ENCODE peak calls at places on chromosomes 5 and 9, in seven cellular contexts. F, N, U, O, J, Y and A are unnamed samples. For H3K4me1 and H3K9me3, the result is how much of the 10 kb centered on the place peaks cover.

GRCh38 chr5:171595801-171596231 is 176.4 kb downstream of the FGF18 start:
- DNase-seq in F (no peak), N (no peak), U (no peak), O (no peak), J (peak), Y (peak), A (no peak)

GRCh38 chr9:120191141-120191540 is 388.8 kb downstream of the CDK5RAP2 start:
- DNase-seq in F (no peak), N (no peak), U (no peak), O (no peak), J (no peak), Y (no peak), A (no peak)

GRCh38 chr5:31095796-31096195 is 97.7 kb upstream of the CDH6 start:
- DNase-seq in F (no peak), N (no peak), U (no peak), O (no peak), J (peak), Y (no peak), A (no peak)

GRCh38 chr5:119319401-119319800 is 36.4 kb upstream of the TNFAIP8 start:
- DNase-seq in F (no peak), N (no peak), U (no peak), O (no peak), J (no peak), Y (no peak), A (no peak)

GRCh38 chr5:150302301-150303069 is at the start of gene ARSI:
- DNase-seq in F (peak), N (no peak), U (peak), O (no peak), J (no peak), Y (peak), A (peak)

GRCh38 chr5:93576994-93577575 is 3.9 kb downstream of the NR2F1-AS1 start:
- DNase-seq in F (no peak), N (no peak), U (peak), O (no peak), J (no peak), Y (no peak), A (no peak)

GRCh38 chr5:56327810-56328209 is 94.7 kb upstream of the ANKRD55 start:
- DNase-seq in F (no peak), N (no peak), U (no peak), O (no peak), J (no peak), Y (no peak), A (no peak)

GRCh38 chr5:159752622-159753275 is 163.5 kb upstream of the ADRA1B start:
- DNase-seq in F (no peak), N (no peak), U (no peak), O (no peak), J (no peak), Y (no peak), A (peak)

GRCh38 chr9:90141723-90142122 is 500.9 kb downstream of the DIRAS2 start:
- DNase-seq in F (no peak), N (no peak), U (peak), O (no peak), J (peak), Y (no peak), A (no peak)

GRCh38 chr5:1594336-1595106 is 70.8 kb upstream of the LPCAT1 start:
- DNase-seq in F (peak), N (peak), U (peak), O (peak), J (no peak), Y (peak), A (peak)

GRCh38 chr5:159181152-159181551 is 28.2 kb downstream of the RNF145 start:
- DNase-seq in F (no peak), N (no peak), U (no peak), O (no peak), J (peak), Y (no peak), A (no peak)

GRCh38 chr5:124103671-124104070 is 591.7 kb downstream of the CSNK1G3 start:
- DNase-seq in F (no peak), N (no peak), U (no peak), O (no peak), J (peak), Y (no peak), A (no peak)

GRCh38 chr9:115291841-115292240 is 173.9 kb upstream of the TNC start:
- DNase-seq in F (no peak), N (no peak), U (no peak), O (no peak), J (peak), Y (no peak), A (no peak)

GRCh38 chr5:132790201-132790870 is 13.3 kb upstream of the SEPTIN8 start:
- DNase-seq in F (no peak), N (no peak), U (no peak), O (no peak), J (no peak), Y (no peak), A (no peak)

GRCh38 chr9:101601904-101602765 is 7.4 kb upstream of the PPP3R2 start:
- DNase-seq in F (peak), N (no peak), U (peak), O (peak), J (peak), Y (no peak), A (no peak)

GRCh38 chr9:18238254-18238653 is 235.7 kb upstream of the ADAMTSL1 start:
- DNase-seq in F (no peak), N (no peak), U (no peak), O (no peak), J (peak), Y (no peak), A (no peak)

GRCh38 chr9:116157436-116158138 is 4.0 kb downstream of the PAPPA start:
- DNase-seq in F (peak), N (no peak), U (peak), O (no peak), J (peak), Y (no peak), A (no peak)

GRCh38 chr5:169433221-169433651 is 132.3 kb upstream of the SLIT3 start:
- DNase-seq in F (no peak), N (no peak), U (no peak), O (no peak), J (no peak), Y (no peak), A (no peak)

GRCh38 chr9:124812401-124813016 is 35.6 kb downstream of the OLFML2A start:
- DNase-seq in F (no peak), N (peak), U (peak), O (peak), J (peak), Y (peak), A (peak)

GRCh38 chr5:72347801-72348305 is 27.7 kb downstream of the PTCD2 start:
- DNase-seq in F (no peak), N (no peak), U (no peak), O (no peak), J (peak), Y (no peak), A (no peak)

DNA sequence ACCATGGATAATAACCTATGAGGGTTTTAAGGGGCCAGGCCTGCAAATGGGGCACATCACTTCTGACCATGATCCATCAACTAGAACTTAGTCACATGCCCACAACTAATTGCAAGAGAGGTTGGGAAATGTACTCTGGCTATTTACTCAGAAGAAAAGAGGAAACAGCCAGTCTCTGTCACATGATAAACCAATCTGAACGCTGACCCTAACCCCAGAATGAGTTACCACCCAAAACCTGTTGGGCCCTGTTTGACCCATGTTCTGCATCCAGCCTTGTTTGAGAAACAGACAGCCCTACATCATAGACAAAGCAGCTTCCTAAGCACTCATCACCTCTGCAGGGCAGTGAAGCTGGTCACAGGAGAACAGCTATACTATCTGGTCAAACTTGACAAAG is 5.8 kb downstream of the MACROH2A1 start:
- DNase-seq in F (no peak), N (no peak), U (no peak), O (no peak), J (no peak), Y (no peak), A (no peak)
- H3K4me1 ChIP-seq in F (half or more), N (under half), U (under half), O (half or more), J (under half), Y (half or more), A (under half)

GRCh38 chr9:96738147-96739027 is 39.5 kb downstream of the ZNF510 start:
- DNase-seq in F (no peak), N (no peak), U (no peak), O (no peak), J (no peak), Y (no peak), A (no peak)

GRCh38 chr9:96741771-96742170 is 36.1 kb downstream of the ZNF510 start:
- DNase-seq in F (no peak), N (no peak), U (no peak), O (no peak), J (no peak), Y (no peak), A (no peak)
- H3K9me3 ChIP-seq in F (under half), N (under half), U (under half), O (under half), J (under half), Y (half or more), A (under half)

DNA sequence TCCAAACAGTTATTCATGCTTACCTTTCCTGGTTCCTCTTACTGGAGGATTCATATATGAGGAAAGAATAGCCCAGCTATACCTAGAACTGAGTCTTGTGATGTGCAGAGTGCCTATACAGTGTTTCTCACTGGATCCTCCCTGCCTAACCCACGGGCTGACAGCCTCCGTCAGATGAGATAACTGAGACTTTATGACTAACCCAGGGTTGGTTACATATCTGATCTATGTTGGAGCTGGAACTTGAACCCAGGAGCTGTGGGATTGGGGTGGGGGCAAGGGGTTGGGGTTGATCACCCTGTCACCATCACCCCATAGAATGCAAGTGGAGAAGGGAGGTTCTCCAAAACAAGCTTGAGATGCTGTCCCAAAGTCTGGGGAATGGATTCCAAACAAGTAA is 100.4 kb downstream of the ARHGAP26 start:
- DNase-seq in F (no peak), N (no peak), U (no peak), O (no peak), J (no peak), Y (no peak), A (no peak)
- H3K4me1 ChIP-seq in F (half or more), N (under half), U (under half), O (under half), J (under half), Y (half or more), A (under half)

DNA sequence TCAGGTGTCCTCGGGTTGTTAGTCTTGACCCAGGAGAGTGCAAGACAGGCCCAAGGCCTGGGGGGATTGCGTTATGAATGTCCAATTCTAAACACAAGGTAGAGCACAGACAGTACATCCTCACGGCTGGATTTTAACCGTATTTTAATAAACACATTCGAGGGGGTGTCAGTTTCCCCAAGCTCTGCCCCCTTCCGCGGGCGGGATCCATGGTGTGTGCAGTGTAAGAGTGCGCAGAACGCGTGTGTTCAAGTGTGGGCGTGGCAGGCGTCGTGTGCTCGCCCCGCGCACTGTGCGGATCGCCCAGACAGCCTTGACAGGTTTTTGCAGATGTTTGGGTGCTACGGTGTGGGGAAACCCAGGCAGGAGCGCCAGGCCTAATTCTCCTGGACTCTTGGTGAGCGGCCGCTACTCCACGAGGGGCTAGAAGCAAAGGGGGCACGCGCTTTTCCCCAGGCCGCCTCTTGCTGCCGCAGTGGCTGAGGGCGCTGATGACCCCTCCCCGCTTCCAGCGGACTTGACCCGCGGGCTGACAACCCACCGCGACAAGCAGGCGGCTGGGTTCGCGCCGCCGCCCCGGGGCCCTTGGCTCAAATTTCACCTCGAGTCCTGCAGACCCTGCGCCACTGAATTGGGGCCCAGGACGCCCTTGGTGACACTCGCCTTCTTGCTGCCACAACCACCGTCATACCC is 6.0 kb upstream of the DMRT3 start:
- DNase-seq in F (no peak), N (no peak), U (peak), O (no peak), J (no peak), Y (no peak), A (no peak)
- H3K9me3 ChIP-seq in F (under half), N (under half), U (under half), O (under half), J (under half), Y (under half), A (under half)

GRCh38 chr9:128555180-128555721 is 2.9 kb downstream of the SPTAN1 start:
- DNase-seq in F (no peak), N (no peak), U (peak), O (no peak), J (peak), Y (no peak), A (no peak)

GRCh38 chr9:128556276-128556675 is 3.9 kb downstream of the SPTAN1 start:
- DNase-seq in F (no peak), N (no peak), U (no peak), O (no peak), J (no peak), Y (no peak), A (no peak)

GRCh38 chr9:128556915-128557634 is 4.7 kb downstream of the SPTAN1 start:
- DNase-seq in F (no peak), N (no peak), U (no peak), O (no peak), J (no peak), Y (no peak), A (no peak)

GRCh38 chr9:128554155-128554862 is 1.9 kb downstream of the SPTAN1 start:
- DNase-seq in F (peak), N (no peak), U (peak), O (no peak), J (peak), Y (peak), A (peak)

GRCh38 chr9:128558431-128559310 is 6.3 kb downstream of the SPTAN1 start:
- DNase-seq in F (peak), N (no peak), U (peak), O (peak), J (peak), Y (peak), A (peak)
- H3K4me1 ChIP-seq in F (half or more), N (under half), U (under half), O (under half), J (under half), Y (half or more), A (under half)